ENCODE peak calls at places on chromosomes 7 and 10, in five cellular contexts. One of them, this sample, is unnamed.

GRCh38 chr10:88843171-88843570 is 8.5 kb downstream of the ANKRD22 start:
- DNase-seq in mesothelial cell of epicardium: no peak
- DNase-seq in dorsolateral prefrontal cortex: no peak
- DNase-seq in NCI-H510A treated with DMSO at 0.1 percent for 48 hours: no peak
- DNase-seq in heart left ventricle: no peak
- DNase-seq in this sample: no peak

GRCh38 chr7:148472406-148472805 is 118.2 kb upstream of the C7orf33 start:
- DNase-seq in heart left ventricle: no peak
- DNase-seq in NCI-H510A treated with DMSO at 0.1 percent for 48 hours: no peak
- DNase-seq in dorsolateral prefrontal cortex: no peak
- DNase-seq in mesothelial cell of epicardium: no peak
- DNase-seq in this sample: no peak

GRCh38 chr7:50491943-50492342 is 41.8 kb upstream of the FIGNL1 start:
- DNase-seq in dorsolateral prefrontal cortex: no peak
- DNase-seq in mesothelial cell of epicardium: no peak
- DNase-seq in heart left ventricle: no peak
- DNase-seq in NCI-H510A treated with DMSO at 0.1 percent for 48 hours: no peak
- DNase-seq in this sample: no peak

GRCh38 chr7:116259821-116260440 is 49.6 kb downstream of the TES start:
- DNase-seq in mesothelial cell of epicardium: no peak
- DNase-seq in dorsolateral prefrontal cortex: no peak
- DNase-seq in heart left ventricle: no peak
- DNase-seq in NCI-H510A treated with DMSO at 0.1 percent for 48 hours: no peak
- DNase-seq in this sample: no peak

GRCh38 chr10:63429280-63429679 is 36.5 kb downstream of the JMJD1C start:
- DNase-seq in heart left ventricle: no peak
- DNase-seq in mesothelial cell of epicardium: no peak
- DNase-seq in dorsolateral prefrontal cortex: no peak
- DNase-seq in NCI-H510A treated with DMSO at 0.1 percent for 48 hours: no peak
- DNase-seq in this sample: no peak

GRCh38 chr10:26723016-26723415 is 25.5 kb downstream of the PDSS1 start:
- DNase-seq in mesothelial cell of epicardium: no peak
- DNase-seq in heart left ventricle: no peak
- DNase-seq in dorsolateral prefrontal cortex: no peak
- DNase-seq in NCI-H510A treated with DMSO at 0.1 percent for 48 hours: no peak
- DNase-seq in this sample: no peak

GRCh38 chr10:93384006-93384405 is 98.1 kb downstream of the MYOF start:
- DNase-seq in mesothelial cell of epicardium: no peak
- DNase-seq in heart left ventricle: no peak
- DNase-seq in dorsolateral prefrontal cortex: no peak
- DNase-seq in NCI-H510A treated with DMSO at 0.1 percent for 48 hours: no peak
- DNase-seq in this sample: no peak

GRCh38 chr7:25636871-25637283 is 408.6 kb upstream of the NPVF start:
- DNase-seq in dorsolateral prefrontal cortex: no peak
- DNase-seq in heart left ventricle: peak; percentile 57
- DNase-seq in mesothelial cell of epicardium: no peak
- DNase-seq in NCI-H510A treated with DMSO at 0.1 percent for 48 hours: no peak
- DNase-seq in this sample: no peak

GRCh38 chr7:113891828-113892227 is 27.0 kb downstream of the PPP1R3A start:
- DNase-seq in heart left ventricle: no peak
- DNase-seq in dorsolateral prefrontal cortex: no peak
- DNase-seq in mesothelial cell of epicardium: no peak
- DNase-seq in NCI-H510A treated with DMSO at 0.1 percent for 48 hours: no peak
- DNase-seq in this sample: no peak

GRCh38 chr10:71325258-71325657 is 6.2 kb downstream of the SLC29A3 start:
- DNase-seq in heart left ventricle: no peak
- DNase-seq in NCI-H510A treated with DMSO at 0.1 percent for 48 hours: no peak
- DNase-seq in mesothelial cell of epicardium: no peak
- DNase-seq in dorsolateral prefrontal cortex: no peak
- DNase-seq in this sample: no peak

GRCh38 chr10:78974409-78975317 is 94.1 kb upstream of the ZMIZ1 start:
- DNase-seq in mesothelial cell of epicardium: no peak
- DNase-seq in dorsolateral prefrontal cortex: peak; percentile 69
- DNase-seq in heart left ventricle: peak; percentile 34
- DNase-seq in NCI-H510A treated with DMSO at 0.1 percent for 48 hours: peak; percentile 69
- DNase-seq in this sample: peak; percentile 83

GRCh38 chr10:79038841-79039201 is 29.9 kb upstream of the ZMIZ1 start:
- DNase-seq in mesothelial cell of epicardium: no peak
- DNase-seq in dorsolateral prefrontal cortex: no peak
- DNase-seq in heart left ventricle: no peak
- DNase-seq in NCI-H510A treated with DMSO at 0.1 percent for 48 hours: peak; percentile 91
- DNase-seq in this sample: no peak

GRCh38 chr7:1290262-1291039 is 57.8 kb downstream of the UNCX start:
- DNase-seq in mesothelial cell of epicardium: no peak
- DNase-seq in heart left ventricle: no peak
- DNase-seq in dorsolateral prefrontal cortex: peak; percentile 79
- DNase-seq in NCI-H510A treated with DMSO at 0.1 percent for 48 hours: no peak
- DNase-seq in this sample: peak; percentile 18

GRCh38 chr10:90913774-90914420 is 7.0 kb downstream of the ANKRD1 start:
- DNase-seq in mesothelial cell of epicardium: no peak
- DNase-seq in dorsolateral prefrontal cortex: no peak
- DNase-seq in NCI-H510A treated with DMSO at 0.1 percent for 48 hours: no peak
- DNase-seq in heart left ventricle: no peak
- DNase-seq in this sample: no peak

GRCh38 chr7:3683886-3684539 is 383.0 kb downstream of the SDK1 start:
- DNase-seq in dorsolateral prefrontal cortex: no peak
- DNase-seq in mesothelial cell of epicardium: no peak
- DNase-seq in heart left ventricle: no peak
- DNase-seq in NCI-H510A treated with DMSO at 0.1 percent for 48 hours: peak; percentile 44
- DNase-seq in this sample: no peak

GRCh38 chr10:70514591-70514990 is 36.0 kb downstream of the PALD1 start:
- DNase-seq in NCI-H510A treated with DMSO at 0.1 percent for 48 hours: no peak
- DNase-seq in mesothelial cell of epicardium: no peak
- DNase-seq in heart left ventricle: no peak
- DNase-seq in dorsolateral prefrontal cortex: no peak
- DNase-seq in this sample: no peak

GRCh38 chr7:42055171-42055570 is 181.8 kb downstream of the GLI3 start:
- DNase-seq in mesothelial cell of epicardium: no peak
- DNase-seq in NCI-H510A treated with DMSO at 0.1 percent for 48 hours: no peak
- DNase-seq in dorsolateral prefrontal cortex: no peak
- DNase-seq in heart left ventricle: no peak
- DNase-seq in this sample: no peak

GRCh38 chr7:101104193-101104713 is 19.0 kb downstream of the TRIM56 start:
- DNase-seq in mesothelial cell of epicardium: no peak
- DNase-seq in dorsolateral prefrontal cortex: no peak
- DNase-seq in NCI-H510A treated with DMSO at 0.1 percent for 48 hours: no peak
- DNase-seq in heart left ventricle: no peak
- DNase-seq in this sample: no peak

GRCh38 chr10:101062231-101063161 is 707 bp downstream of the KAZALD1 start:
- DNase-seq in dorsolateral prefrontal cortex: peak; percentile 44
- DNase-seq in mesothelial cell of epicardium: peak; percentile 53
- DNase-seq in NCI-H510A treated with DMSO at 0.1 percent for 48 hours: peak; percentile 79
- DNase-seq in heart left ventricle: peak; percentile 61
- DNase-seq in this sample: peak; percentile 64

GRCh38 chr10:74165530-74165901 is 14.5 kb downstream of the ADK start:
- DNase-seq in NCI-H510A treated with DMSO at 0.1 percent for 48 hours: no peak
- DNase-seq in heart left ventricle: no peak
- DNase-seq in mesothelial cell of epicardium: no peak
- DNase-seq in dorsolateral prefrontal cortex: no peak
- DNase-seq in this sample: no peak

This sample was measured in stimulated activated naive CD8-positive, alpha-beta T cell treated with anti-CD3 and anti-CD28 coated beads, Interleukin-15, amount 100 ng/mL, for 72 hours.